ENCODE peak calls at places on chromosomes 6 and 20, in nine cellular contexts. One of them, this sample, is unnamed.

GRCh38 chr6:167906899-167907298 is 80.2 kb downstream of the AFDN start:
- DNase-seq in T-helper 2 cell: no peak
- DNase-seq in transverse colon: peak
- DNase-seq in B cell: no peak
- DNase-seq in esophagus squamous epithelium: no peak
- DNase-seq in stimulated activated CD4-positive, alpha-beta T cell treated with anti-CD3 and anti-CD28 coated beads, Interleukin-15, amount 100 ng/mL, for 1 hour: no peak
- DNase-seq in left lung: no peak
- DNase-seq in HCEC 1CT: no peak
- DNase-seq in T-helper 1 cell: no peak
- DNase-seq in this sample: no peak

GRCh38 chr6:1297746-1298145 is 14.2 kb upstream of the FOXQ1 start:
- DNase-seq in B cell: no peak
- DNase-seq in T-helper 1 cell: no peak
- DNase-seq in stimulated activated CD4-positive, alpha-beta T cell treated with anti-CD3 and anti-CD28 coated beads, Interleukin-15, amount 100 ng/mL, for 1 hour: no peak
- DNase-seq in HCEC 1CT: peak
- DNase-seq in T-helper 2 cell: no peak
- DNase-seq in left lung: no peak
- DNase-seq in transverse colon: no peak
- DNase-seq in esophagus squamous epithelium: no peak
- DNase-seq in this sample: no peak

GRCh38 chr20:19826179-19826914 is 68.3 kb downstream of the RIN2 start:
- DNase-seq in HCEC 1CT: no peak
- DNase-seq in esophagus squamous epithelium: no peak
- DNase-seq in B cell: no peak
- DNase-seq in stimulated activated CD4-positive, alpha-beta T cell treated with anti-CD3 and anti-CD28 coated beads, Interleukin-15, amount 100 ng/mL, for 1 hour: no peak
- DNase-seq in transverse colon: no peak
- DNase-seq in T-helper 2 cell: no peak
- DNase-seq in T-helper 1 cell: no peak
- DNase-seq in left lung: no peak
- DNase-seq in this sample: no peak

GRCh38 chr6:33426590-33427563 is 7.0 kb downstream of the SYNGAP1 start:
- DNase-seq in esophagus squamous epithelium: no peak
- DNase-seq in T-helper 2 cell: peak
- DNase-seq in B cell: peak
- DNase-seq in stimulated activated CD4-positive, alpha-beta T cell treated with anti-CD3 and anti-CD28 coated beads, Interleukin-15, amount 100 ng/mL, for 1 hour: no peak
- DNase-seq in T-helper 1 cell: peak
- DNase-seq in transverse colon: no peak
- DNase-seq in left lung: no peak
- DNase-seq in HCEC 1CT: no peak
- DNase-seq in this sample: no peak

GRCh38 chr20:56572178-56572577 is 39.1 kb downstream of the FAM209B start:
- DNase-seq in HCEC 1CT: no peak
- DNase-seq in transverse colon: no peak
- DNase-seq in stimulated activated CD4-positive, alpha-beta T cell treated with anti-CD3 and anti-CD28 coated beads, Interleukin-15, amount 100 ng/mL, for 1 hour: no peak
- DNase-seq in esophagus squamous epithelium: no peak
- DNase-seq in T-helper 2 cell: no peak
- DNase-seq in T-helper 1 cell: no peak
- DNase-seq in left lung: no peak
- DNase-seq in B cell: no peak
- DNase-seq in this sample: no peak

GRCh38 chr6:137698636-137699035 is 168.4 kb upstream of the TNFAIP3 start:
- DNase-seq in stimulated activated CD4-positive, alpha-beta T cell treated with anti-CD3 and anti-CD28 coated beads, Interleukin-15, amount 100 ng/mL, for 1 hour: no peak
- DNase-seq in T-helper 1 cell: no peak
- DNase-seq in HCEC 1CT: no peak
- DNase-seq in T-helper 2 cell: no peak
- DNase-seq in esophagus squamous epithelium: no peak
- DNase-seq in transverse colon: peak
- DNase-seq in left lung: no peak
- DNase-seq in B cell: peak
- DNase-seq in this sample: no peak

GRCh38 chr6:40444811-40445210 is 142.4 kb downstream of the LRFN2 start:
- DNase-seq in T-helper 2 cell: no peak
- DNase-seq in B cell: no peak
- DNase-seq in stimulated activated CD4-positive, alpha-beta T cell treated with anti-CD3 and anti-CD28 coated beads, Interleukin-15, amount 100 ng/mL, for 1 hour: no peak
- DNase-seq in transverse colon: peak
- DNase-seq in esophagus squamous epithelium: no peak
- DNase-seq in left lung: no peak
- DNase-seq in T-helper 1 cell: no peak
- DNase-seq in HCEC 1CT: no peak
- DNase-seq in this sample: no peak

GRCh38 chr6:168132531-168133184 is 53.6 kb upstream of the FRMD1 start:
- DNase-seq in transverse colon: no peak
- DNase-seq in stimulated activated CD4-positive, alpha-beta T cell treated with anti-CD3 and anti-CD28 coated beads, Interleukin-15, amount 100 ng/mL, for 1 hour: no peak
- DNase-seq in B cell: no peak
- DNase-seq in HCEC 1CT: no peak
- DNase-seq in left lung: no peak
- DNase-seq in T-helper 2 cell: no peak
- DNase-seq in esophagus squamous epithelium: no peak
- DNase-seq in T-helper 1 cell: no peak
- DNase-seq in this sample: no peak

GRCh38 chr6:143396497-143397228 is 53.8 kb downstream of the ADAT2 start:
- DNase-seq in T-helper 2 cell: no peak
- DNase-seq in left lung: no peak
- DNase-seq in B cell: no peak
- DNase-seq in transverse colon: no peak
- DNase-seq in HCEC 1CT: no peak
- DNase-seq in esophagus squamous epithelium: no peak
- DNase-seq in stimulated activated CD4-positive, alpha-beta T cell treated with anti-CD3 and anti-CD28 coated beads, Interleukin-15, amount 100 ng/mL, for 1 hour: no peak
- DNase-seq in T-helper 1 cell: no peak
- DNase-seq in this sample: no peak

GRCh38 chr6:158185729-158186456 is 17.7 kb downstream of the GTF2H5 start:
- DNase-seq in T-helper 2 cell: no peak
- DNase-seq in T-helper 1 cell: no peak
- DNase-seq in B cell: no peak
- DNase-seq in stimulated activated CD4-positive, alpha-beta T cell treated with anti-CD3 and anti-CD28 coated beads, Interleukin-15, amount 100 ng/mL, for 1 hour: no peak
- DNase-seq in transverse colon: no peak
- DNase-seq in esophagus squamous epithelium: no peak
- DNase-seq in left lung: no peak
- DNase-seq in HCEC 1CT: peak
- DNase-seq in this sample: no peak

GRCh38 chr6:123022980-123023379 is 26.9 kb downstream of the CLVS2 start:
- DNase-seq in B cell: no peak
- DNase-seq in left lung: no peak
- DNase-seq in HCEC 1CT: no peak
- DNase-seq in transverse colon: no peak
- DNase-seq in T-helper 2 cell: no peak
- DNase-seq in esophagus squamous epithelium: no peak
- DNase-seq in T-helper 1 cell: no peak
- DNase-seq in stimulated activated CD4-positive, alpha-beta T cell treated with anti-CD3 and anti-CD28 coated beads, Interleukin-15, amount 100 ng/mL, for 1 hour: no peak
- DNase-seq in this sample: no peak

GRCh38 chr20:23608251-23608846 is 2.6 kb upstream of the CST9 start:
- DNase-seq in transverse colon: no peak
- DNase-seq in esophagus squamous epithelium: no peak
- DNase-seq in left lung: no peak
- DNase-seq in T-helper 1 cell: no peak
- DNase-seq in HCEC 1CT: no peak
- DNase-seq in B cell: no peak
- DNase-seq in stimulated activated CD4-positive, alpha-beta T cell treated with anti-CD3 and anti-CD28 coated beads, Interleukin-15, amount 100 ng/mL, for 1 hour: no peak
- DNase-seq in T-helper 2 cell: no peak
- DNase-seq in this sample: no peak

GRCh38 chr6:39793528-39793927 is 1.4 kb downstream of the DAAM2 start:
- DNase-seq in T-helper 1 cell: no peak
- DNase-seq in esophagus squamous epithelium: no peak
- DNase-seq in stimulated activated CD4-positive, alpha-beta T cell treated with anti-CD3 and anti-CD28 coated beads, Interleukin-15, amount 100 ng/mL, for 1 hour: no peak
- DNase-seq in HCEC 1CT: no peak
- DNase-seq in T-helper 2 cell: no peak
- DNase-seq in transverse colon: no peak
- DNase-seq in left lung: no peak
- DNase-seq in B cell: no peak
- DNase-seq in this sample: no peak

GRCh38 chr6:54784021-54784420 is 62.5 kb upstream of the FAM83B start:
- DNase-seq in transverse colon: no peak
- DNase-seq in HCEC 1CT: no peak
- DNase-seq in B cell: no peak
- DNase-seq in T-helper 2 cell: no peak
- DNase-seq in stimulated activated CD4-positive, alpha-beta T cell treated with anti-CD3 and anti-CD28 coated beads, Interleukin-15, amount 100 ng/mL, for 1 hour: no peak
- DNase-seq in left lung: no peak
- DNase-seq in esophagus squamous epithelium: no peak
- DNase-seq in T-helper 1 cell: no peak
- DNase-seq in this sample: no peak

This sample was measured in GM19239.